ENCODE peak calls at places on chromosomes 12 and 14, in six cellular contexts. One of them, this sample, is unnamed.

GRCh38 chr12:54657048-54657696 is 9.0 kb upstream of the DCD start:
- DNase-seq in H9: no peak
- DNase-seq in IMR-90: no peak
- DNase-seq in neuronal stem cell: no peak
- DNase-seq in H1: no peak
- DNase-seq in trophoblast cell: no peak
- DNase-seq in this sample: no peak

GRCh38 chr12:15276088-15276698 is 46.1 kb upstream of the PTPRO start:
- DNase-seq in H9: no peak
- DNase-seq in IMR-90: peak; percentile 29
- DNase-seq in neuronal stem cell: peak; percentile 56
- DNase-seq in H1: no peak
- DNase-seq in trophoblast cell: peak; percentile 79
- DNase-seq in this sample: peak; percentile 51

GRCh38 chr12:108495054-108495453 is 20.0 kb upstream of the FICD start:
- DNase-seq in H9: peak; percentile 62
- DNase-seq in IMR-90: peak; percentile 12
- DNase-seq in neuronal stem cell: peak; percentile 33
- DNase-seq in H1: peak; percentile 80
- DNase-seq in trophoblast cell: peak; percentile 43
- DNase-seq in this sample: peak; percentile 21

GRCh38 chr14:69358233-69358963 is 39.7 kb downstream of the ERH start:
- DNase-seq in H9: no peak
- DNase-seq in IMR-90: peak; percentile 6
- DNase-seq in neuronal stem cell: no peak
- DNase-seq in H1: no peak
- DNase-seq in trophoblast cell: no peak
- DNase-seq in this sample: no peak

GRCh38 chr12:76329606-76330005 is 18.6 kb downstream of the BBS10 start:
- DNase-seq in H9: no peak
- DNase-seq in IMR-90: no peak
- DNase-seq in neuronal stem cell: no peak
- DNase-seq in H1: no peak
- DNase-seq in trophoblast cell: no peak
- DNase-seq in this sample: no peak

GRCh38 chr12:107014050-107014449 is 27.1 kb upstream of the MTERF2 start:
- DNase-seq in H9: peak; percentile 38
- DNase-seq in IMR-90: no peak
- DNase-seq in neuronal stem cell: no peak
- DNase-seq in H1: no peak
- DNase-seq in trophoblast cell: peak; percentile 97
- DNase-seq in this sample: no peak

GRCh38 chr14:85516239-85517112 is 13.5 kb upstream of the FLRT2 start:
- DNase-seq in H9: no peak
- DNase-seq in IMR-90: peak; percentile 88
- DNase-seq in neuronal stem cell: no peak
- DNase-seq in H1: no peak
- DNase-seq in trophoblast cell: no peak
- DNase-seq in this sample: peak; percentile 50

GRCh38 chr12:125888921-125889320 is 823.7 kb downstream of the AACS start:
- DNase-seq in H9: no peak
- DNase-seq in IMR-90: no peak
- DNase-seq in neuronal stem cell: no peak
- DNase-seq in H1: no peak
- DNase-seq in trophoblast cell: peak; percentile 12
- DNase-seq in this sample: no peak

GRCh38 chr14:67151082-67151666 is 38.1 kb upstream of the GARIN2 start:
- DNase-seq in H9: no peak
- DNase-seq in IMR-90: no peak
- DNase-seq in neuronal stem cell: no peak
- DNase-seq in H1: no peak
- DNase-seq in trophoblast cell: peak; percentile 37
- DNase-seq in this sample: peak; percentile 7

GRCh38 chr12:132580701-132581292 is 29.6 kb downstream of the LRCOL1 start:
- DNase-seq in H9: no peak
- DNase-seq in IMR-90: no peak
- DNase-seq in neuronal stem cell: no peak
- DNase-seq in H1: no peak
- DNase-seq in trophoblast cell: no peak
- DNase-seq in this sample: no peak

GRCh38 chr14:37588667-37588955 is 6.4 kb downstream of the FOXA1 start:
- DNase-seq in H9: no peak
- DNase-seq in IMR-90: no peak
- DNase-seq in neuronal stem cell: no peak
- DNase-seq in H1: no peak
- DNase-seq in trophoblast cell: no peak
- DNase-seq in this sample: peak; percentile 20

GRCh38 chr14:37585971-37586759 is 8.9 kb downstream of the FOXA1 start:
- DNase-seq in H9: no peak
- DNase-seq in IMR-90: no peak
- DNase-seq in neuronal stem cell: no peak
- DNase-seq in H1: no peak
- DNase-seq in trophoblast cell: no peak
- DNase-seq in this sample: peak; percentile 5

GRCh38 chr14:37587438-37587837 is 7.6 kb downstream of the FOXA1 start:
- DNase-seq in H9: no peak
- DNase-seq in IMR-90: no peak
- DNase-seq in neuronal stem cell: no peak
- DNase-seq in H1: no peak
- DNase-seq in trophoblast cell: no peak
- DNase-seq in this sample: no peak

GRCh38 chr14:37587881-37588666 is 7.0 kb downstream of the FOXA1 start:
- DNase-seq in H9: peak; percentile 70
- DNase-seq in IMR-90: no peak
- DNase-seq in neuronal stem cell: no peak
- DNase-seq in H1: peak; percentile 82
- DNase-seq in trophoblast cell: no peak
- DNase-seq in this sample: peak; percentile 47

GRCh38 chr14:37586783-37587428 is 8.1 kb downstream of the FOXA1 start:
- DNase-seq in H9: no peak
- DNase-seq in IMR-90: no peak
- DNase-seq in neuronal stem cell: no peak
- DNase-seq in H1: no peak
- DNase-seq in trophoblast cell: no peak
- DNase-seq in this sample: peak; percentile 22
- H3K4me2 ChIP-seq in H9: no peak overlapping the region
- H3K4me2 ChIP-seq in IMR-90: no peak overlapping the region
- H3K4me2 ChIP-seq in neuronal stem cell: no peak overlapping the region
- H3K4me2 ChIP-seq in H1: no peak overlapping the region
- H3K4me2 ChIP-seq in trophoblast cell: no peak overlapping the region
- H3K4me2 ChIP-seq in this sample: no peak overlapping the region

DNA sequence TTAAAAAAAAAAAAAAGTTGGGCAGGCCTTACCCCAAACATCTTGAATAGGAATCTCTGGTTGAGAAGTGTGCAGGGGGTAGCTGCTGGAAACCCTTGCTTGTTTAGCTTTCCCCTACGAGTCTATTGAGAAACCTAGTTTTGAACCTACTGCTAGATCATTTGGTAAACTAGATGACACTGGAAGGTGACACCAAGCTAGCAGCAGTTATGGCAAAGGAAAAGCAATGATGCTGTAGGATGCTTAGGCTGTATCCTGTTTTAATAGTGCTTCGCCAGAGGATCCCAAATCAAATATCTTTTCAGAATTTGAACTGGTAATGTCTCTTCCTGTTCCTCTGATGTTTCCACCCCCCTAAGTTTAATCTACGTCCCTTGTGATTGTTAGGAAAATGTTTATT is 5.5 kb upstream of the PCED1B start:
- DNase-seq in H9: no peak
- DNase-seq in IMR-90: no peak
- DNase-seq in neuronal stem cell: no peak
- DNase-seq in H1: no peak
- DNase-seq in trophoblast cell: no peak
- DNase-seq in this sample: no peak
- H3K4me1 ChIP-seq in H9: no peaks in the 10 kb centered on the region
- H3K4me1 ChIP-seq in IMR-90: peaks cover 10% of the 10 kb centered on the region
- H3K4me1 ChIP-seq in neuronal stem cell: no peaks in the 10 kb centered on the region
- H3K4me1 ChIP-seq in H1: peaks cover 3% of the 10 kb centered on the region
- H3K4me1 ChIP-seq in trophoblast cell: no peaks in the 10 kb centered on the region
- H3K4me1 ChIP-seq in this sample: peaks cover 7% of the 10 kb centered on the region

GRCh38 chr14:106209745-106210144 is 683.4 kb downstream of the TMEM121 start:
- DNase-seq in H9: no peak
- DNase-seq in IMR-90: no peak
- DNase-seq in neuronal stem cell: no peak
- DNase-seq in H1: no peak
- DNase-seq in trophoblast cell: peak; percentile 17
- DNase-seq in this sample: no peak
- H4K91ac ChIP-seq in H9: no peak overlapping the region
- H4K91ac ChIP-seq in IMR-90: no peak overlapping the region
- H4K91ac ChIP-seq in neuronal stem cell: no peak overlapping the region
- H4K91ac ChIP-seq in H1: no peak overlapping the region
- H4K91ac ChIP-seq in trophoblast cell: no peak overlapping the region
- H4K91ac ChIP-seq in this sample: no peak overlapping the region

DNA sequence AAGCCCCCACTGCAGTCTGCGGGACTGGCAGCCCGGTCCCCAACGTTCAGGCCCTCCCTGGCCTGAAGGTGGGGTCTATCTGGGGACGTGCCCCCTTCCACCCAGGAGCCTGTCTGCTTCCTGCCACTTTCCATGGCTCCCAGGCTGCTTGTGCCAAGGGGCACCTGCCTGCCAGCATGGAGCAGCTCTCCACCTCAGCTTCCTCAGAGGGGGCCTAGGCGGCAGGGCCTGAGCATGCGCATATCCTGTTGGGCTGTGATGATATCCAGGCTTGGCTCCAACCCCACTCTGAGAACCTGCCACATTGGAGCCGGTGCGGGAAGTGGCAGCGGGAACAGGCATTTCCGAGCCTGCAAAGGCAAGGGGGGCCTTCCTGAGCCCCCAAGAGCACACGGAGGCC is 57.4 kb downstream of the FUT8 start:
- DNase-seq in H9: peak; percentile 45
- DNase-seq in IMR-90: no peak
- DNase-seq in neuronal stem cell: no peak
- DNase-seq in H1: no peak
- DNase-seq in trophoblast cell: no peak
- DNase-seq in this sample: no peak
- H3K4me2 ChIP-seq in H9: no peak overlapping the region
- H3K4me2 ChIP-seq in IMR-90: no peak overlapping the region
- H3K4me2 ChIP-seq in neuronal stem cell: no peak overlapping the region
- H3K4me2 ChIP-seq in H1: no peak overlapping the region
- H3K4me2 ChIP-seq in trophoblast cell: no peak overlapping the region
- H3K4me2 ChIP-seq in this sample: no peak overlapping the region

GRCh38 chr14:74946659-74947281 is 8.6 kb downstream of the PGF start:
- DNase-seq in H9: no peak
- DNase-seq in IMR-90: no peak
- DNase-seq in neuronal stem cell: no peak
- DNase-seq in H1: no peak
- DNase-seq in trophoblast cell: no peak
- DNase-seq in this sample: no peak
- H3K4me1 ChIP-seq in H9: no peaks in the 10 kb centered on the region
- H3K4me1 ChIP-seq in IMR-90: peaks cover 13% of the 10 kb centered on the region
- H3K4me1 ChIP-seq in neuronal stem cell: peaks cover 7% of the 10 kb centered on the region
- H3K4me1 ChIP-seq in H1: peaks cover 10% of the 10 kb centered on the region
- H3K4me1 ChIP-seq in trophoblast cell: peaks cover under 1% of the 10 kb centered on the region
- H3K4me1 ChIP-seq in this sample: peaks cover 21% of the 10 kb centered on the region

DNA sequence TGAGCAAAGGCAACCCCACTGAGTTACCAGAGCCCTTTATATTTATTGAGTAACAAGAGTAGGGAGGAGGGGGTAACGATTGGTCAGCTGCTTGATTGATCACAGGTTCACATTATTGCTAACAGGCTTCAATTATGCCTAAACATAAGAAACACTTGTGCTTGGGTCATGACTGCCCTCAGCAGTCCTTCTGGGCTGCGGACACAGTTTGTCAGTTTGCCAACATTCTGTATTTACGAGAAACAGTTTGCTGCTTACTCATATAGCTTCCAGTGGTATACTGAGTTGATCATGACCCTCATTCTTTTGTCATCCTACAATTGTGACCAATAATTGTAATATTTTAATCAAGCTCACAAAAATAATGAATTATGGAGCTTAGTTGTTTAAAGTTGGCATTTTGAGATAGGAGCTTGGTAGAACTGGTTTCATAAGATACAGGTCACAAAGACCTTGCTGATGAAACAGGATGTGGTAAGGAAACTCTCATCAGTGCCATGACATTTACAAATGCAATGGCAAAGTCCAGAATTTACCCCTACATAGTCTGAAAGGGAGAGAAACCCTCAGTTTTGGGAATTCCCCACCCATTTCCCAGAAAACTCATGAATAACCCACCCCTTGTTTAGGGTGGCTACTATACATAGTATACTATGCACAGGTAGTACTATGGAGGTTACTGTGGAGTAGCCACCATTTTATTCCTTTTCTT is 1421.0 kb upstream of the FLRT2 start:
- DNase-seq in H9: no peak
- DNase-seq in IMR-90: no peak
- DNase-seq in neuronal stem cell: no peak
- DNase-seq in H1: no peak
- DNase-seq in trophoblast cell: no peak
- DNase-seq in this sample: no peak
- H4K91ac ChIP-seq in H9: no peak overlapping the region
- H4K91ac ChIP-seq in IMR-90: no peak overlapping the region
- H4K91ac ChIP-seq in neuronal stem cell: no peak overlapping the region
- H4K91ac ChIP-seq in H1: no peak overlapping the region
- H4K91ac ChIP-seq in trophoblast cell: no peak overlapping the region
- H4K91ac ChIP-seq in this sample: no peak overlapping the region

DNA sequence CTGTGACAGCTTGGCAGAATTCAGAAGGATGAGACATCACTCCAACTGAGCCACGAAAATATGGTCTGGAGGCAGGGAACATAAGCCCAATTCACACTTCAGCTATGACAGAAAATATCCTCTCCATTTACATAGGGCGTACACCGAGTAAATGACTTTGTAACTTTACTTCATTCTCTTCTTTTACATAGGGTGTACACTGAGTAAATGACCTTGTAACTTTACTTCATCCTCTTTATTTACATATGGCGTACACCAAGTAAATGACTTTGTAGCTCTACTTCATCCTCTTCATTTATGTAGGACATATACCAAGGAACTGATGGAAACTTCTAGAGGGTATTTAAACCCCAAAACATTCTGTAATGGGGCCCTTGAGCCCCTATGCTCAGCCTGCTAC is 14.1 kb upstream of the MAPKAPK5 start:
- DNase-seq in H9: no peak
- DNase-seq in IMR-90: no peak
- DNase-seq in neuronal stem cell: no peak
- DNase-seq in H1: no peak
- DNase-seq in trophoblast cell: no peak
- DNase-seq in this sample: no peak
- H3K4me2 ChIP-seq in H9: no peak overlapping the region
- H3K4me2 ChIP-seq in IMR-90: no peak overlapping the region
- H3K4me2 ChIP-seq in neuronal stem cell: no peak overlapping the region
- H3K4me2 ChIP-seq in H1: no peak overlapping the region
- H3K4me2 ChIP-seq in trophoblast cell: no peak overlapping the region
- H3K4me2 ChIP-seq in this sample: no peak overlapping the region

DNA sequence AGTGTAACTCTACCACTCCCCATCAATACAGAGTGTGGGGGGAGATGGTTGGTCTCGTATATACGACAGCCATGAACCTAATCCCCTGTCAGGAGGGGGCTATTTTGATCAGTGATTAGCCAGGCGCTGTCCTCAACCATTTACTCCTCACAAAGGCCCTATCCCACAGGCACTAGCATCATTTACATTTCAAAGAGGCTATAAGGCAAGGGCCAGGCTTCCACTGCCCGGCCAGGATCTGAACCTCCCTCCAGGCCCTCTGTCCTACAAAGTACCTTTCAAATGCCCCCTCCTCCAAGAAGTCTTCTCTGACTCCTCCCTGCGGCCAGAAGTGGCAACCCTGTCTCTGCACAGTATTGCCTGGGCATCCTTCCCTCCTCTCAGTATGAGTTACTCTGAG is 74.7 kb downstream of the ITPK1 start:
- DNase-seq in H9: peak; percentile 81
- DNase-seq in IMR-90: no peak
- DNase-seq in neuronal stem cell: no peak
- DNase-seq in H1: no peak
- DNase-seq in trophoblast cell: no peak
- DNase-seq in this sample: no peak
- H3K4me1 ChIP-seq in H9: peaks cover 28% of the 10 kb centered on the region
- H3K4me1 ChIP-seq in IMR-90: peaks cover 17% of the 10 kb centered on the region
- H3K4me1 ChIP-seq in neuronal stem cell: peaks cover 33% of the 10 kb centered on the region
- H3K4me1 ChIP-seq in H1: peaks cover 68% of the 10 kb centered on the region
- H3K4me1 ChIP-seq in trophoblast cell: peaks cover 20% of the 10 kb centered on the region
- H3K4me1 ChIP-seq in this sample: peaks cover 38% of the 10 kb centered on the region

This sample was measured in mesenchymal stem cell.